ENCODE peak calls at places on chromosomes 16 and 17, in six cellular contexts. H, Q, X, M, V and Y are unnamed samples.

GRCh38 chr17:71975998-71976649 is 144.7 kb upstream of the SOX9 start:
- DNase-seq in V (no peak), X (no peak), H (no peak), Q (no peak), M (no peak), Y (no peak)

GRCh38 chr17:59859444-59860025 is 33.2 kb downstream of the TUBD1 start:
- DNase-seq in M (no peak), V (no peak), H (peak), Q (no peak), X (no peak), Y (no peak)

GRCh38 chr16:86962913-86963312 is 354.3 kb downstream of the C16orf95 start:
- DNase-seq in V (no peak), H (no peak), Q (no peak), M (no peak), X (peak), Y (no peak)

GRCh38 chr16:51762081-51762995 is 611.3 kb upstream of the SALL1 start:
- DNase-seq in X (peak), M (no peak), V (peak), Q (peak), H (peak), Y (peak)

GRCh38 chr17:28046034-28046825 is 3.8 kb downstream of the NLK start:
- DNase-seq in M (peak), Q (no peak), V (no peak), H (no peak), X (no peak), Y (no peak)

GRCh38 chr17:68353121-68353521 is 61.8 kb downstream of the ARSG start:
- DNase-seq in Q (no peak), H (no peak), M (no peak), X (no peak), V (no peak), Y (no peak)

GRCh38 chr17:80361495-80362220 is 53.3 kb upstream of the ENDOV start:
- DNase-seq in H (no peak), Q (no peak), V (no peak), M (no peak), X (peak), Y (no peak)

GRCh38 chr17:72056155-72056554 is 64.7 kb upstream of the SOX9 start:
- DNase-seq in Q (no peak), M (no peak), X (no peak), V (no peak), H (no peak), Y (no peak)

GRCh38 chr17:68804777-68805176 is 150.4 kb downstream of the ABCA8 start:
- DNase-seq in H (no peak), Q (no peak), V (no peak), X (no peak), M (no peak), Y (no peak)

GRCh38 chr16:57134982-57135381 is 42.6 kb downstream of the CPNE2 start:
- DNase-seq in Q (no peak), H (no peak), X (no peak), M (no peak), V (no peak), Y (no peak)

GRCh38 chr17:81044764-81045589 is 10.0 kb downstream of the BAIAP2 start:
- DNase-seq in Q (no peak), X (no peak), H (peak), V (no peak), M (no peak), Y (no peak)

GRCh38 chr17:66535611-66536010 is 233.2 kb downstream of the PRKCA start:
- DNase-seq in V (no peak), Q (no peak), M (no peak), X (no peak), H (no peak), Y (no peak)

GRCh38 chr17:7440823-7441174 is 1.5 kb downstream of the FGF11 start:
- DNase-seq in M (no peak), Q (no peak), H (no peak), V (no peak), X (peak), Y (no peak)

GRCh38 chr17:66964083-66964771 is at the start of gene CACNG4:
- DNase-seq in V (no peak), X (no peak), M (no peak), H (no peak), Q (no peak), Y (no peak)

GRCh38 chr17:68981288-68981687 is 26.1 kb upstream of the ABCA8 start:
- DNase-seq in X (no peak), Q (no peak), H (peak), V (no peak), M (peak), Y (no peak)

GRCh38 chr17:61405686-61406542 is 6.3 kb downstream of the TBX2 start:
- DNase-seq in V (no peak), Q (peak), X (no peak), H (no peak), M (no peak), Y (no peak)

GRCh38 chr17:71189493-71189831 is 931.4 kb upstream of the SOX9 start:
- DNase-seq in V (no peak), H (no peak), X (no peak), M (no peak), Q (no peak), Y (no peak)

GRCh38 chr17:30345527-30346075 is 11.7 kb upstream of the TMIGD1 start:
- DNase-seq in Q (no peak), X (peak), M (no peak), V (no peak), H (peak), Y (no peak)

GRCh38 chr16:84680165-84680842 is 19.5 kb upstream of the USP10 start:
- DNase-seq in H (no peak), Q (no peak), X (no peak), M (no peak), V (no peak), Y (no peak)

GRCh38 chr17:29734640-29735039 is 111.9 kb upstream of the CORO6 start:
- DNase-seq in X (no peak), M (no peak), V (no peak), Q (no peak), H (peak), Y (no peak)

GRCh38 chr16:58111331-58111627 is 17.9 kb downstream of the CFAP20 start:
- DNase-seq in M (no peak), Q (no peak), H (no peak), V (no peak), X (no peak), Y (no peak)

GRCh38 chr17:44767493-44767892 is 8.7 kb downstream of the ADAM11 start:
- DNase-seq in M (no peak), H (no peak), V (no peak), X (no peak), Q (peak), Y (no peak)

GRCh38 chr16:31712064-31712540 is 161.5 kb upstream of the ZNF267 start:
- DNase-seq in M (no peak), Q (no peak), V (no peak), X (no peak), H (no peak), Y (no peak)

GRCh38 chr17:41800601-41801373 is 11.0 kb downstream of the P3H4 start:
- DNase-seq in V (peak), Q (no peak), M (no peak), H (peak), X (peak), Y (no peak)

GRCh38 chr16:23842137-23842600 is 6.4 kb downstream of the PRKCB start:
- DNase-seq in X (no peak), H (no peak), M (peak), Q (no peak), V (no peak), Y (no peak)

GRCh38 chr17:56109811-56110210 is 43.5 kb upstream of the ANKFN1 start:
- DNase-seq in M (no peak), Q (no peak), V (no peak), H (no peak), X (no peak), Y (no peak)

GRCh38 chr16:62585041-62585545 is 548.9 kb upstream of the CDH8 start:
- DNase-seq in H (no peak), M (no peak), X (no peak), V (no peak), Q (no peak), Y (no peak)

GRCh38 chr16:83968483-83968865 is 430 bp downstream of the NECAB2 start:
- DNase-seq in H (no peak), V (no peak), Q (no peak), X (no peak), M (no peak), Y (no peak)

GRCh38 chr17:15409721-15410247 is 57.6 kb downstream of the CDRT4 start:
- DNase-seq in M (no peak), X (no peak), Q (no peak), V (no peak), H (no peak), Y (no peak)

GRCh38 chr17:75774988-75775668 is 9.5 kb upstream of the UNK start:
- DNase-seq in X (no peak), Q (no peak), M (no peak), V (no peak), H (no peak), Y (no peak)

GRCh38 chr17:82101301-82101715 is 3.3 kb upstream of the FASN start:
- DNase-seq in Q (no peak), H (no peak), X (no peak), V (no peak), M (no peak), Y (no peak)

GRCh38 chr17:58322581-58323419 is 5.8 kb downstream of the TSPOAP1 start:
- DNase-seq in M (no peak), Q (no peak), V (no peak), H (no peak), X (no peak), Y (peak)

GRCh38 chr17:57294629-57295501 is 38.5 kb downstream of the MSI2 start:
- DNase-seq in M (no peak), X (peak), V (no peak), H (peak), Q (no peak), Y (no peak)

GRCh38 chr17:32878211-32878610 is 1.3 kb upstream of the MYO1D start:
- DNase-seq in H (no peak), V (no peak), Q (no peak), M (no peak), X (no peak), Y (no peak)

GRCh38 chr17:27400991-27401390 is 55.3 kb upstream of the KSR1 start:
- DNase-seq in H (no peak), V (no peak), X (no peak), M (no peak), Q (no peak), Y (no peak)

GRCh38 chr17:22305356-22306071 is 613.2 kb downstream of the KCNJ18 start:
- DNase-seq in Q (no peak), H (no peak), V (no peak), M (no peak), X (peak), Y (no peak)

GRCh38 chr17:49496183-49496865 is 1.2 kb downstream of the NGFR start:
- DNase-seq in V (no peak), H (no peak), Q (peak), X (peak), M (no peak), Y (peak)

GRCh38 chr17:35341465-35341992 is 31.9 kb downstream of the SLFN11 start:
- DNase-seq in V (no peak), X (no peak), Q (no peak), M (peak), H (no peak), Y (no peak)

GRCh38 chr17:69473801-69474170 is 59.3 kb downstream of the MAP2K6 start:
- DNase-seq in M (no peak), H (no peak), V (no peak), Q (no peak), X (no peak), Y (no peak)

GRCh38 chr17:80023261-80024205 is 12.1 kb downstream of the TBC1D16 start:
- DNase-seq in M (no peak), X (no peak), V (no peak), H (peak), Q (no peak), Y (no peak)

DNA sequence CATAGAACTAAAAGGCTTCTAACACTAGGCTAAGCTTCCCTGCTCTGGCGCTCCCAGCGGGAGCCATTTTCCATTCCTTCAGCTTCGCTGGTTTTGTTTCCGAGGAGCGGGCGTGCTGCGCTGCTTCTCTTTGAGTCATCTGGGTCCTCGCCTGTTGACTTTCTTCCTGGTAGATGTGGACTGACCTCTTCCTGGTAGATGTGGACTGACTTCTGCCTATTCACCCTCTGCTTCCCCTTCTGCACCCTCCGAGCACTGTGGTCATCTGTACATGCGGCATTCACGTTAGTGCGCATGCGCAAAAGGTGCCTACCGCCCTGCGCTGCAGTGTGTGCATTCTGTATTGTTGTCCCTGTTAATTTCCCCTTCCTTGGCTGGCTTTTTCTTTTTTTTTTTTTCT is 40.8 kb upstream of the SEC14L1 start:
- DNase-seq in Q (no peak), H (no peak), X (no peak), V (no peak), M (no peak), Y (no peak)
- TF ChIP-seq POLR2AphosphoS5 in Q (no peak), H (no peak), X (no peak), V (no peak), M (no peak), Y (no peak)

GRCh38 chr16:8622315-8622656 is 788 bp downstream of the METTL22 start:
- DNase-seq in M (no peak), X (peak), Q (peak), H (no peak), V (no peak), Y (no peak)
- TF ChIP-seq POLR2A in M (no peak), X (no peak), Q (no peak), H (no peak), V (no peak), Y (no peak)

GRCh38 chr16:69567031-69567680 is 1.4 kb downstream of the NFAT5 start:
- DNase-seq in H (peak), Q (no peak), V (no peak), M (no peak), X (peak), Y (no peak)
- TF ChIP-seq TAF1 in H (no peak), Q (no peak), V (no peak), M (no peak), X (no peak), Y (no peak)

DNA sequence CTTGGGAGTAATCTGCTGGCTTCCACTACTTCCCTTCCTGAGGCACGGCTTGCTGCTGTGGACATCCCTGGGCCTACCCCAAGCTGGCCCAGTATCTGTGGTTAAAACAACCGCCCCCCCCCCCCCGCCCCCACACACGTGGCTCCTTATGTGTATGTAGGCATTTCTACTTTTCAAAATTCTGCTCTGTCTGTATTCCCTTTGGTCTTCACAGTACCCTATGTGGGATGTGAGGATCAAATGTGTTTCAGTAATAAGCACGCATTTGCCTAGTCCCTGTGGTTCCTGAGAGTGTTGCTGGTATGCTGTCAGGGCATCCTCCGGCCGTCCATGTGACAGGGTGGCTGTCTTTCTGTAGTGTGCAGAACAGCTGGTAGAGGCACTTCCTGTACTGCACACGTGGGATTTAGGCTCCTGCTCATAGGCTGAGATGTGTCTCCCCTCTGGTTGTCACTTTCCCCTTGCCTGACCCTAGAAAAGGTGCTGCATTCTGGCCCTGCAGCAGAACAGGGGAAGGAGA is 2.2 kb downstream of the NT5M start:
- DNase-seq in Q (peak), V (no peak), M (peak), H (peak), X (peak), Y (peak)
- TF ChIP-seq POLR2AphosphoS5 in Q (peak), V (no peak), M (peak), H (no peak), X (peak), Y (no peak)